ENCODE peak calls at places on chromosomes 2 and 18, in four cellular contexts. One of them, this sample, is unnamed.

GRCh38 chr18:68342039-68342659 is 372.8 kb downstream of the TMX3 start:
- DNase-seq in astrocyte of the spinal cord: no peak
- DNase-seq in Peyer's patch: no peak
- DNase-seq in mesenchymal stem cell: no peak
- DNase-seq in this sample: no peak

GRCh38 chr18:9091066-9091476 is 11.4 kb upstream of the NDUFV2 start:
- DNase-seq in mesenchymal stem cell: no peak
- DNase-seq in Peyer's patch: no peak
- DNase-seq in astrocyte of the spinal cord: no peak
- DNase-seq in this sample: no peak

GRCh38 chr18:38961880-38962279 is 1396.3 kb upstream of the CELF4 start:
- DNase-seq in mesenchymal stem cell: no peak
- DNase-seq in Peyer's patch: no peak
- DNase-seq in astrocyte of the spinal cord: no peak
- DNase-seq in this sample: no peak

GRCh38 chr2:75560022-75560767 is 544 bp downstream of the EVA1A start:
- DNase-seq in mesenchymal stem cell: peak; percentile 57
- DNase-seq in Peyer's patch: peak; percentile 55
- DNase-seq in astrocyte of the spinal cord: peak; percentile 45
- DNase-seq in this sample: no peak

GRCh38 chr2:129877289-129877741 is 102.2 kb upstream of the RAB6C start:
- DNase-seq in Peyer's patch: peak; percentile 87
- DNase-seq in astrocyte of the spinal cord: peak; percentile 86
- DNase-seq in mesenchymal stem cell: peak; percentile 56
- DNase-seq in this sample: peak; percentile 81

GRCh38 chr2:211875488-211875887 is 663.1 kb downstream of the ERBB4 start:
- DNase-seq in astrocyte of the spinal cord: no peak
- DNase-seq in Peyer's patch: no peak
- DNase-seq in mesenchymal stem cell: peak; percentile 29
- DNase-seq in this sample: no peak

GRCh38 chr2:36427790-36428243 is 72.2 kb downstream of the CRIM1 start:
- DNase-seq in mesenchymal stem cell: peak; percentile 52
- DNase-seq in Peyer's patch: no peak
- DNase-seq in astrocyte of the spinal cord: no peak
- DNase-seq in this sample: no peak

GRCh38 chr2:131105156-131105949 is at the start of gene PLEKHB2:
- DNase-seq in mesenchymal stem cell: peak; percentile 89
- DNase-seq in Peyer's patch: peak; percentile 95
- DNase-seq in astrocyte of the spinal cord: peak; percentile 94
- DNase-seq in this sample: peak; percentile 95

GRCh38 chr2:70984576-70985282 is 6.3 kb downstream of the ANKRD53 start:
- DNase-seq in mesenchymal stem cell: peak; percentile 52
- DNase-seq in astrocyte of the spinal cord: peak; percentile 46
- DNase-seq in Peyer's patch: peak; percentile 86
- DNase-seq in this sample: peak; percentile 85

GRCh38 chr2:224062481-224063307 is 23.6 kb upstream of the SERPINE2 start:
- DNase-seq in Peyer's patch: no peak
- DNase-seq in astrocyte of the spinal cord: no peak
- DNase-seq in mesenchymal stem cell: peak; percentile 23
- DNase-seq in this sample: no peak

GRCh38 chr2:162061021-162061420 is 13.0 kb downstream of the DPP4 start:
- DNase-seq in astrocyte of the spinal cord: no peak
- DNase-seq in Peyer's patch: no peak
- DNase-seq in mesenchymal stem cell: no peak
- DNase-seq in this sample: no peak

GRCh38 chr2:10489842-10490555 is 41.9 kb upstream of the ODC1 start:
- DNase-seq in mesenchymal stem cell: no peak
- DNase-seq in astrocyte of the spinal cord: no peak
- DNase-seq in Peyer's patch: no peak
- DNase-seq in this sample: no peak

GRCh38 chr18:33114749-33115148 is 325.8 kb downstream of the CCDC178 start:
- DNase-seq in mesenchymal stem cell: no peak
- DNase-seq in astrocyte of the spinal cord: no peak
- DNase-seq in Peyer's patch: no peak
- DNase-seq in this sample: no peak

GRCh38 chr18:9902832-9903231 is 11.0 kb upstream of the VAPA start:
- DNase-seq in mesenchymal stem cell: peak; percentile 41
- DNase-seq in astrocyte of the spinal cord: no peak
- DNase-seq in Peyer's patch: no peak
- DNase-seq in this sample: no peak

GRCh38 chr2:121080013-121080772 is 204.8 kb downstream of the TFCP2L1 start:
- DNase-seq in Peyer's patch: no peak
- DNase-seq in mesenchymal stem cell: peak; percentile 65
- DNase-seq in astrocyte of the spinal cord: peak; percentile 47
- DNase-seq in this sample: no peak

GRCh38 chr2:64629329-64629781 is 24.4 kb downstream of the SERTAD2 start:
- DNase-seq in Peyer's patch: no peak
- DNase-seq in mesenchymal stem cell: no peak
- DNase-seq in astrocyte of the spinal cord: no peak
- DNase-seq in this sample: no peak

GRCh38 chr2:1854747-1855146 is 110.4 kb upstream of the PXDN start:
- DNase-seq in astrocyte of the spinal cord: peak; percentile 79
- DNase-seq in mesenchymal stem cell: no peak
- DNase-seq in Peyer's patch: no peak
- DNase-seq in this sample: no peak

GRCh38 chr2:226137201-226137811 is 662.3 kb downstream of the IRS1 start:
- DNase-seq in astrocyte of the spinal cord: no peak
- DNase-seq in Peyer's patch: no peak
- DNase-seq in mesenchymal stem cell: no peak
- DNase-seq in this sample: no peak

GRCh38 chr18:58004317-58004716 is 39.7 kb upstream of the NEDD4L start:
- DNase-seq in mesenchymal stem cell: peak; percentile 66
- DNase-seq in Peyer's patch: no peak
- DNase-seq in astrocyte of the spinal cord: peak; percentile 87
- DNase-seq in this sample: no peak

GRCh38 chr18:26233208-26233607 is 7.0 kb downstream of the TAF4B start:
- DNase-seq in Peyer's patch: no peak
- DNase-seq in mesenchymal stem cell: no peak
- DNase-seq in astrocyte of the spinal cord: no peak
- DNase-seq in this sample: no peak

GRCh38 chr2:222860740-222861410 is at the start of gene ACSL3:
- DNase-seq in mesenchymal stem cell: peak; percentile 96
- DNase-seq in astrocyte of the spinal cord: peak; percentile 95
- DNase-seq in Peyer's patch: peak; percentile 98
- DNase-seq in this sample: peak; percentile 88

GRCh38 chr2:23756593-23757292 is 170.2 kb downstream of the ATAD2B start:
- DNase-seq in astrocyte of the spinal cord: no peak
- DNase-seq in Peyer's patch: no peak
- DNase-seq in mesenchymal stem cell: no peak
- DNase-seq in this sample: no peak

GRCh38 chr18:73742959-73743358 is 404.7 kb downstream of the FBXO15 start:
- DNase-seq in mesenchymal stem cell: no peak
- DNase-seq in astrocyte of the spinal cord: no peak
- DNase-seq in Peyer's patch: no peak
- DNase-seq in this sample: no peak

GRCh38 chr18:58355243-58355642 is 273.6 kb downstream of the ALPK2 start:
- DNase-seq in astrocyte of the spinal cord: no peak
- DNase-seq in mesenchymal stem cell: no peak
- DNase-seq in Peyer's patch: no peak
- DNase-seq in this sample: no peak

GRCh38 chr18:75003764-75004690 is 204.9 kb downstream of the PTGR3 start:
- DNase-seq in Peyer's patch: no peak
- DNase-seq in astrocyte of the spinal cord: no peak
- DNase-seq in mesenchymal stem cell: no peak
- DNase-seq in this sample: no peak

GRCh38 chr2:100008960-100009359 is 133.4 kb downstream of the AFF3 start:
- DNase-seq in Peyer's patch: no peak
- DNase-seq in astrocyte of the spinal cord: peak; percentile 16
- DNase-seq in mesenchymal stem cell: peak; percentile 86
- DNase-seq in this sample: no peak

GRCh38 chr2:28269019-28269784 is 123.5 kb upstream of the FOSL2 start:
- DNase-seq in Peyer's patch: no peak
- DNase-seq in astrocyte of the spinal cord: peak; percentile 53
- DNase-seq in mesenchymal stem cell: peak; percentile 45
- DNase-seq in this sample: no peak

GRCh38 chr2:80462654-80463053 is 158.1 kb upstream of the LRRTM1 start:
- DNase-seq in astrocyte of the spinal cord: no peak
- DNase-seq in Peyer's patch: no peak
- DNase-seq in mesenchymal stem cell: no peak
- DNase-seq in this sample: no peak

GRCh38 chr2:172643142-172643541 is 87.3 kb downstream of the PDK1 start:
- DNase-seq in astrocyte of the spinal cord: no peak
- DNase-seq in Peyer's patch: no peak
- DNase-seq in mesenchymal stem cell: no peak
- DNase-seq in this sample: no peak

GRCh38 chr2:9203006-9203405 is 3.6 kb upstream of the ASAP2 start:
- DNase-seq in Peyer's patch: no peak
- DNase-seq in mesenchymal stem cell: no peak
- DNase-seq in astrocyte of the spinal cord: no peak
- DNase-seq in this sample: no peak

GRCh38 chr18:54532222-54532621 is 58.8 kb upstream of the DYNAP start:
- DNase-seq in mesenchymal stem cell: no peak
- DNase-seq in Peyer's patch: no peak
- DNase-seq in astrocyte of the spinal cord: no peak
- DNase-seq in this sample: no peak

GRCh38 chr2:120880381-120880780 is 144.7 kb downstream of the GLI2 start:
- DNase-seq in mesenchymal stem cell: peak; percentile 69
- DNase-seq in Peyer's patch: no peak
- DNase-seq in astrocyte of the spinal cord: peak; percentile 81
- DNase-seq in this sample: no peak

GRCh38 chr2:46801731-46802664 is 113.6 kb downstream of the MCFD2 start:
- DNase-seq in astrocyte of the spinal cord: no peak
- DNase-seq in Peyer's patch: no peak
- DNase-seq in mesenchymal stem cell: no peak
- DNase-seq in this sample: no peak

GRCh38 chr18:23228102-23229051 is 93.1 kb downstream of the CABLES1 start:
- DNase-seq in astrocyte of the spinal cord: peak; percentile 53
- DNase-seq in mesenchymal stem cell: peak; percentile 55
- DNase-seq in Peyer's patch: no peak
- DNase-seq in this sample: peak; percentile 1

GRCh38 chr18:63575680-63576079 is 11.5 kb upstream of the SERPINB13 start:
- DNase-seq in mesenchymal stem cell: no peak
- DNase-seq in astrocyte of the spinal cord: no peak
- DNase-seq in Peyer's patch: no peak
- DNase-seq in this sample: no peak

GRCh38 chr18:31632356-31632755 is 40.7 kb downstream of the TTR start:
- DNase-seq in mesenchymal stem cell: no peak
- DNase-seq in Peyer's patch: no peak
- DNase-seq in astrocyte of the spinal cord: no peak
- DNase-seq in this sample: no peak

GRCh38 chr2:64403426-64403825 is 50.5 kb upstream of the LGALSL start:
- DNase-seq in mesenchymal stem cell: no peak
- DNase-seq in astrocyte of the spinal cord: no peak
- DNase-seq in Peyer's patch: no peak
- DNase-seq in this sample: no peak

GRCh38 chr2:75870654-75871137 is 160.0 kb upstream of the GCFC2 start:
- DNase-seq in mesenchymal stem cell: no peak
- DNase-seq in astrocyte of the spinal cord: no peak
- DNase-seq in Peyer's patch: no peak
- DNase-seq in this sample: no peak

GRCh38 chr2:195363496-195363895 is 293.5 kb upstream of the SLC39A10 start:
- DNase-seq in Peyer's patch: no peak
- DNase-seq in astrocyte of the spinal cord: peak; percentile 75
- DNase-seq in mesenchymal stem cell: no peak
- DNase-seq in this sample: no peak

GRCh38 chr2:30273574-30273929 is 42.2 kb downstream of the LBH start:
- DNase-seq in mesenchymal stem cell: no peak
- DNase-seq in Peyer's patch: no peak
- DNase-seq in astrocyte of the spinal cord: no peak
- DNase-seq in this sample: no peak
- H3K4me3 ChIP-seq in mesenchymal stem cell: no peak overlapping the region
- H3K4me3 ChIP-seq in Peyer's patch: no peak overlapping the region
- H3K4me3 ChIP-seq in astrocyte of the spinal cord: no peak overlapping the region
- H3K4me3 ChIP-seq in this sample: no peak overlapping the region

GRCh38 chr2:85754313-85755095 is 713 bp downstream of the ATOH8 start:
- DNase-seq in astrocyte of the spinal cord: peak; percentile 64
- DNase-seq in Peyer's patch: no peak
- DNase-seq in mesenchymal stem cell: peak; percentile 68
- DNase-seq in this sample: peak; percentile 21

GRCh38 chr2:85755122-85756027 is 1.6 kb downstream of the ATOH8 start:
- DNase-seq in Peyer's patch: no peak
- DNase-seq in astrocyte of the spinal cord: peak; percentile 29
- DNase-seq in mesenchymal stem cell: peak; percentile 40
- DNase-seq in this sample: no peak

GRCh38 chr2:85756822-85757435 is 3.1 kb downstream of the ATOH8 start:
- DNase-seq in mesenchymal stem cell: no peak
- DNase-seq in astrocyte of the spinal cord: no peak
- DNase-seq in Peyer's patch: no peak
- DNase-seq in this sample: no peak

GRCh38 chr2:85757860-85758259 is 4.1 kb downstream of the ATOH8 start:
- DNase-seq in Peyer's patch: no peak
- DNase-seq in astrocyte of the spinal cord: no peak
- DNase-seq in mesenchymal stem cell: no peak
- DNase-seq in this sample: no peak

DNA sequence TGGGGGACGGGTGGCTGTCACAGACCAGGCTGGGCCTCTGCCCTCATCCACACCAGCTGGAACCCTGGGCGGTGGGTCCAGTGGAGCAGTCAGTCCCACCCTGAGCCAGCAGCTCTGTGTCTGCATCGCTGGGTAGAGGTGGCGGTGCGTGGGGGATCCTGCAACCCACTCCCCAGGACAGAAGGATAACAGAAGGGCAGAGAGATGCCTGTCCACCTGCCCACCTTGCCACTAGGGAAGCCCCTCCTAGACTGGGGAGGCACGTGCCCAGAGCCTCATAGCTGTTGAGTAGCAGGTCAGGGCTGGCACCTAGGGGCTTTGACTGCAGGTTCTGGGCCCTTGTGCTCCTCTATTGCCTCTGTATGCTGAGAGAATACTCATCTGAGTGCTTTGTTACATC is 2.4 kb downstream of the ATOH8 start:
- DNase-seq in mesenchymal stem cell: no peak
- DNase-seq in Peyer's patch: no peak
- DNase-seq in astrocyte of the spinal cord: no peak
- DNase-seq in this sample: no peak
- H3K4me3 ChIP-seq in mesenchymal stem cell: no peak overlapping the region
- H3K4me3 ChIP-seq in Peyer's patch: no peak overlapping the region
- H3K4me3 ChIP-seq in astrocyte of the spinal cord: peak overlapping the region; percentile 82
- H3K4me3 ChIP-seq in this sample: no peak overlapping the region

GRCh38 chr2:118833716-118834439 is 13.6 kb downstream of the EN1 start:
- DNase-seq in mesenchymal stem cell: no peak
- DNase-seq in astrocyte of the spinal cord: no peak
- DNase-seq in Peyer's patch: no peak
- DNase-seq in this sample: no peak
- H3K4me3 ChIP-seq in mesenchymal stem cell: peak overlapping the region; percentile 10
- H3K4me3 ChIP-seq in astrocyte of the spinal cord: no peak overlapping the region
- H3K4me3 ChIP-seq in Peyer's patch: no peak overlapping the region
- H3K4me3 ChIP-seq in this sample: no peak overlapping the region

DNA sequence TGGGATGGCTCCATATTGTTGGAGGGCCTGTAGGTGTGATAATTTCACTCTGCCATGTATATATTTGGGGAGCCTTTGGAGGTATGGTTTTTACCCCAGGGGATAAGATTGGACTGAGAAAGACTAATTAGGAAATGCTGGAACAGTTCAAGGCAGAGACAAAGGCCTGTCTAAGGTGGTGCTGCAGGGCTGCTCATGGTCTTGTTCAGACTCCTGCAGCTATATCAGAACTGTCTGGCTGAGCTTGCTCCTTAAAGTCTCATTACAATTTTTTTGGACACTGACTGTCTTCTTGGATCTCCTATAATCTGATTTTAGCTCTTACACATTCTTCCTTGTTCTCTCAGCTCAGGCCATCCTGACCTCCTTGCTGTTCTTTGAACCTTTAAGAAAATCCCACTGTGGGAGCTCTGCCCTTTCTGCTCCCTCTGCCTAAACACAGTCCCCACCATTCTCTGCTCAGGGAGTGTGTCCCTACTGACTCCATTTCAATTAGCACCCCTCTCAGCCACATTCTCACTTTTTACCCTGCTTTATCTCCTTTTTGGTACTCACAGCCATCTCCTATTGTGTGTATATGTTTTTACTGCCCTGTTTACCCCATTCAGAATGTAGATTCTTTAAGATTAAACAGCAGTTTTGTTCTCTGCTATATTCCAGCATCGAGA is 468.7 kb upstream of the FANCL start:
- DNase-seq in mesenchymal stem cell: no peak
- DNase-seq in Peyer's patch: no peak
- DNase-seq in astrocyte of the spinal cord: no peak
- DNase-seq in this sample: no peak
- H3K4me3 ChIP-seq in mesenchymal stem cell: no peak overlapping the region
- H3K4me3 ChIP-seq in Peyer's patch: no peak overlapping the region
- H3K4me3 ChIP-seq in astrocyte of the spinal cord: no peak overlapping the region
- H3K4me3 ChIP-seq in this sample: no peak overlapping the region